ENCODE peak calls at places on chromosomes 6 and 20, in ten cellular contexts. Q is nucleus accumbens; M is SJSA1; F is CD8-positive, alpha-beta memory T cell; V is NCI-H1436; Y is cardiac fibroblast; C is left colon; B is HCT116; T is iPS-NIHi11; D is activated CD4-positive, alpha-beta T cell treated with anti-CD3 and anti-CD28 coated beads for 24 hours. Z is an unnamed sample.

GRCh38 chr6:136795996-136796395 is 3.7 kb upstream of the MAP3K5 start:
- DNase-seq in Q (no peak), M (no peak), F (no peak), V (no peak), Y (no peak), C (no peak), B (no peak), T (no peak), D (no peak), Z (no peak)

GRCh38 chr6:151025076-151025475 is 159.6 kb downstream of the MTHFD1L start:
- DNase-seq in Q (peak), M (no peak), F (no peak), V (no peak), Y (no peak), C (peak), B (no peak), T (no peak), D (no peak), Z (no peak)

GRCh38 chr20:50788045-50788867 is 6.6 kb upstream of the BCAS4 start:
- DNase-seq in Q (no peak), M (no peak), F (no peak), V (no peak), Y (peak), C (no peak), B (peak), T (no peak), D (no peak), Z (no peak)

GRCh38 chr6:13365320-13365719 is 37.0 kb upstream of the TBC1D7 start:
- DNase-seq in Q (no peak), M (no peak), F (no peak), V (no peak), Y (no peak), C (no peak), B (no peak), T (no peak), D (no peak), Z (no peak)

GRCh38 chr20:61186771-61187170 is 65.3 kb upstream of the CDH4 start:
- DNase-seq in Q (no peak), M (no peak), F (no peak), V (no peak), Y (peak), C (no peak), B (no peak), T (no peak), D (no peak), Z (no peak)

GRCh38 chr6:129749749-129750120 is 39.8 kb upstream of the ARHGAP18 start:
- DNase-seq in Q (no peak), M (no peak), F (no peak), V (no peak), Y (peak), C (no peak), B (peak), T (no peak), D (no peak), Z (no peak)

GRCh38 chr20:62019881-62020492 is 45.7 kb downstream of the TAF4 start:
- DNase-seq in Q (no peak), M (no peak), F (no peak), V (no peak), Y (no peak), C (no peak), B (no peak), T (no peak), D (no peak), Z (no peak)

GRCh38 chr6:30883743-30884520 is at the start of gene DDR1:
- DNase-seq in Q (peak), M (peak), F (peak), V (peak), Y (peak), C (peak), B (no peak), T (peak), D (peak), Z (peak)

GRCh38 chr20:46356195-46357029 is 48.1 kb upstream of the CDH22 start:
- DNase-seq in Q (no peak), M (no peak), F (no peak), V (no peak), Y (no peak), C (no peak), B (no peak), T (no peak), D (no peak), Z (no peak)

GRCh38 chr6:22249646-22250045 is 47.2 kb downstream of the PRL start:
- DNase-seq in Q (no peak), M (no peak), F (no peak), V (no peak), Y (no peak), C (no peak), B (no peak), T (no peak), D (no peak), Z (no peak)

GRCh38 chr20:57277398-57278105 is 11.1 kb upstream of the BMP7 start:
- DNase-seq in Q (no peak), M (no peak), F (no peak), V (no peak), Y (no peak), C (no peak), B (no peak), T (no peak), D (no peak), Z (no peak)

GRCh38 chr20:8318999-8319614 is 187.0 kb downstream of the PLCB1 start:
- DNase-seq in Q (no peak), M (no peak), F (no peak), V (no peak), Y (no peak), C (no peak), B (no peak), T (no peak), D (no peak), Z (no peak)